ENCODE peak calls at places on chromosomes 16 and 17, in five cellular contexts. U, C, P, Z and J are unnamed samples.

GRCh38 chr17:43552229-43552837 is 6.2 kb upstream of the ETV4 start:
- DNase-seq in U (no peak), Z (no peak), P (no peak), C (no peak), J (no peak)

GRCh38 chr17:76142044-76143041 is 1.3 kb upstream of the FOXJ1 start:
- DNase-seq in Z (no peak), P (peak; percentile 40), C (no peak), U (no peak), J (no peak)

GRCh38 chr16:23739516-23739915 is 15.3 kb upstream of the CHP2 start:
- DNase-seq in Z (no peak), C (no peak), P (no peak), U (no peak), J (no peak)

GRCh38 chr17:73613947-73614655 is 30.1 kb downstream of the SDK2 start:
- DNase-seq in P (peak; percentile 67), Z (peak; percentile 35), U (no peak), C (no peak), J (no peak)

GRCh38 chr16:27515874-27516353 is 33.8 kb downstream of the GTF3C1 start:
- DNase-seq in C (peak; percentile 19), U (no peak), Z (peak; percentile 29), P (peak; percentile 72), J (peak; percentile 43)

GRCh38 chr16:554640-555413 is 5.4 kb upstream of the PRR35 start:
- DNase-seq in U (no peak), P (no peak), Z (no peak), C (peak; percentile 74), J (no peak)

GRCh38 chr17:61647044-61647443 is 56.0 kb upstream of the NACA2 start:
- DNase-seq in C (peak; percentile 50), P (no peak), U (no peak), Z (no peak), J (peak; percentile 5)

GRCh38 chr17:56754523-56755208 is 79.1 kb downstream of the C17orf67 start:
- DNase-seq in C (peak; percentile 89), Z (no peak), P (peak; percentile 33), U (no peak), J (peak; percentile 83)

GRCh38 chr17:40499551-40500189 is 1.8 kb downstream of the TNS4 start:
- DNase-seq in C (peak; percentile 68), P (peak; percentile 94), Z (peak; percentile 45), U (peak; percentile 92), J (no peak)

GRCh38 chr16:676565-677297 is 1.3 kb downstream of the RHBDL1 start:
- DNase-seq in C (no peak), P (peak; percentile 54), Z (no peak), U (no peak), J (no peak)

GRCh38 chr16:8109510-8110369 is 480.6 kb downstream of the TMEM114 start:
- DNase-seq in U (no peak), P (no peak), C (no peak), Z (no peak), J (peak; percentile 96)